ENCODE peak calls at places on chromosomes 6 and 20, in six cellular contexts. Q is cardiac fibroblast; Z is NCI-H1092 treated with DMSO at 0.1 percent for 48 hours; M is BJ; E is activated CD4-positive, alpha-beta T cell treated with anti-CD3 and anti-CD28 coated beads, Interleukin-2, amount 50 U/mL, for 24 hours; F is CD4-positive, alpha-beta T cell. N is an unnamed sample.

GRCh38 chr20:32538526-32538918 is 46.6 kb downstream of the NOL4L start:
- DNase-seq in F (peak), Q (no peak), Z (no peak), E (no peak), M (no peak), N (no peak)

GRCh38 chr6:11198663-11199603 is 33.5 kb downstream of the NEDD9 start:
- DNase-seq in Z (no peak), M (no peak), F (no peak), E (peak), Q (no peak), N (no peak)

GRCh38 chr6:107569456-107569855 is 79.5 kb downstream of the SOBP start:
- DNase-seq in Z (no peak), E (no peak), M (no peak), F (no peak), Q (no peak), N (no peak)

GRCh38 chr20:38127011-38127621 is 38.0 kb downstream of the TGM2 start:
- DNase-seq in F (no peak), Q (peak), M (no peak), Z (no peak), E (no peak), N (peak)

GRCh38 chr6:109872968-109873545 is 105.1 kb upstream of the GPR6 start:
- DNase-seq in M (no peak), E (no peak), Z (no peak), F (no peak), Q (no peak), N (no peak)

GRCh38 chr6:127119361-127120108 is 1.1 kb downstream of the RSPO3 start:
- DNase-seq in Q (peak), E (no peak), Z (no peak), F (no peak), M (no peak), N (no peak)

GRCh38 chr6:73792738-73793137 is 96.7 kb downstream of the CD109 start:
- DNase-seq in Q (peak), M (no peak), E (no peak), F (no peak), Z (no peak), N (no peak)

GRCh38 chr6:138526822-138527235 is 27.5 kb upstream of the NHSL1 start:
- DNase-seq in Z (no peak), E (no peak), F (no peak), Q (no peak), M (no peak), N (no peak)

GRCh38 chr6:10099086-10099499 is 315.8 kb downstream of the TFAP2A start:
- DNase-seq in Q (no peak), F (no peak), E (no peak), Z (no peak), M (no peak), N (no peak)

GRCh38 chr20:62217913-62218773 is 1.9 kb downstream of the HRH3 start:
- DNase-seq in Z (no peak), M (no peak), F (no peak), Q (no peak), E (no peak), N (no peak)

GRCh38 chr6:84762220-84762940 is 2.0 kb downstream of the TBX18 start:
- DNase-seq in M (no peak), Z (peak), F (no peak), E (no peak), Q (peak), N (no peak)

GRCh38 chr6:43937236-43938177 is 167.5 kb downstream of the VEGFA start:
- DNase-seq in Z (no peak), F (no peak), E (no peak), Q (no peak), M (no peak), N (no peak)

GRCh38 chr6:70423189-70424133 is 10.2 kb downstream of the FAM135A start:
- DNase-seq in Z (no peak), Q (no peak), F (no peak), M (no peak), E (no peak), N (no peak)

GRCh38 chr6:55664581-55665223 is 85.7 kb upstream of the HMGCLL1 start:
- DNase-seq in E (no peak), M (no peak), F (no peak), Z (no peak), Q (peak), N (no peak)

GRCh38 chr6:139409026-139409425 is 34.6 kb upstream of the CITED2 start:
- DNase-seq in E (no peak), Q (peak), M (peak), Z (no peak), F (no peak), N (no peak)

GRCh38 chr20:32914031-32914430 is 55.3 kb downstream of the EFCAB8 start:
- DNase-seq in Z (no peak), E (no peak), M (no peak), F (no peak), Q (no peak), N (no peak)

GRCh38 chr6:154226461-154226860 is 130.1 kb downstream of the IPCEF1 start:
- DNase-seq in Q (no peak), Z (no peak), F (no peak), M (no peak), E (no peak), N (no peak)

N was measured in NCI-H1694 treated with DMSO at 0.1 percent for 48 hours.